ENCODE peak calls at places on chromosomes 11 and 22, in five cellular contexts. One of them, this sample, is unnamed.
A peak's percentile ranks its signal among the peaks of the same experiment; 100 is the strongest.

GRCh38 chr11:15707971-15708370 is 593.2 kb downstream of the INSC start:
- DNase-seq in H9: peak; percentile 36
- DNase-seq in IMR-90: peak; percentile 84
- DNase-seq in H1: no peak
- DNase-seq in mesenchymal stem cell: peak; percentile 66
- DNase-seq in this sample: no peak

GRCh38 chr11:72338741-72339140 is 94.8 kb upstream of the PHOX2A start:
- DNase-seq in IMR-90: peak; percentile 18
- DNase-seq in mesenchymal stem cell: no peak
- DNase-seq in H1: no peak
- DNase-seq in H9: no peak
- DNase-seq in this sample: no peak

GRCh38 chr11:62489204-62489603 is 57.4 kb downstream of the AHNAK start:
- DNase-seq in mesenchymal stem cell: no peak
- DNase-seq in H9: no peak
- DNase-seq in H1: no peak
- DNase-seq in IMR-90: peak; percentile 52
- DNase-seq in this sample: no peak

GRCh38 chr11:830295-831131 is 2.2 kb upstream of the CD151 start:
- DNase-seq in H9: peak; percentile 92
- DNase-seq in mesenchymal stem cell: peak; percentile 79
- DNase-seq in IMR-90: no peak
- DNase-seq in H1: no peak
- DNase-seq in this sample: no peak

GRCh38 chr11:342328-342727 is 21.7 kb upstream of the IFITM3 start:
- DNase-seq in IMR-90: no peak
- DNase-seq in mesenchymal stem cell: no peak
- DNase-seq in H9: no peak
- DNase-seq in H1: no peak
- DNase-seq in this sample: no peak

GRCh38 chr11:13880719-13881118 is 81.8 kb upstream of the SPON1 start:
- DNase-seq in H1: no peak
- DNase-seq in H9: no peak
- DNase-seq in IMR-90: no peak
- DNase-seq in mesenchymal stem cell: no peak
- DNase-seq in this sample: no peak

GRCh38 chr11:119251114-119251513 is 45.0 kb downstream of the CBL start:
- DNase-seq in H9: no peak
- DNase-seq in IMR-90: no peak
- DNase-seq in mesenchymal stem cell: no peak
- DNase-seq in H1: no peak
- DNase-seq in this sample: no peak

GRCh38 chr11:4118107-4118506 is 23.5 kb downstream of the RRM1 start:
- DNase-seq in IMR-90: peak; percentile 63
- DNase-seq in H1: no peak
- DNase-seq in mesenchymal stem cell: peak; percentile 21
- DNase-seq in H9: no peak
- DNase-seq in this sample: no peak

GRCh38 chr11:66467034-66467659 is 442 bp downstream of the PELI3 start:
- DNase-seq in H1: no peak
- DNase-seq in mesenchymal stem cell: peak; percentile 60
- DNase-seq in IMR-90: peak; percentile 15
- DNase-seq in H9: no peak
- DNase-seq in this sample: peak; percentile 33

GRCh38 chr11:130915556-130916237 is 582 bp downstream of the SNX19 start:
- DNase-seq in mesenchymal stem cell: no peak
- DNase-seq in IMR-90: no peak
- DNase-seq in H9: no peak
- DNase-seq in H1: no peak
- DNase-seq in this sample: no peak

GRCh38 chr11:68840661-68841653 is 759 bp downstream of the CPT1A start:
- DNase-seq in IMR-90: peak; percentile 31
- DNase-seq in H1: no peak
- DNase-seq in mesenchymal stem cell: peak; percentile 84
- DNase-seq in H9: no peak
- DNase-seq in this sample: no peak

GRCh38 chr11:4038973-4039372 is 55.6 kb upstream of the RRM1 start:
- DNase-seq in mesenchymal stem cell: peak; percentile 46
- DNase-seq in H9: no peak
- DNase-seq in H1: no peak
- DNase-seq in IMR-90: peak; percentile 71
- DNase-seq in this sample: no peak

GRCh38 chr11:623999-624704 is 603 bp downstream of the CDHR5 start:
- DNase-seq in IMR-90: no peak
- DNase-seq in mesenchymal stem cell: no peak
- DNase-seq in H1: no peak
- DNase-seq in H9: no peak
- DNase-seq in this sample: no peak

GRCh38 chr22:26709617-26710390 is 52.4 kb downstream of the MIAT start:
- DNase-seq in IMR-90: peak; percentile 76
- DNase-seq in mesenchymal stem cell: peak; percentile 66
- DNase-seq in H1: no peak
- DNase-seq in H9: no peak
- DNase-seq in this sample: no peak

GRCh38 chr11:10400856-10401255 is 54.2 kb upstream of the AMPD3 start:
- DNase-seq in H9: no peak
- DNase-seq in IMR-90: peak; percentile 21
- DNase-seq in mesenchymal stem cell: no peak
- DNase-seq in H1: no peak
- DNase-seq in this sample: no peak

GRCh38 chr22:46082633-46083032 is 67.7 kb upstream of the PPARA start:
- DNase-seq in H1: no peak
- DNase-seq in H9: no peak
- DNase-seq in IMR-90: no peak
- DNase-seq in mesenchymal stem cell: no peak
- DNase-seq in this sample: no peak

GRCh38 chr11:96567193-96567592 is 177.4 kb downstream of the JRKL start:
- DNase-seq in H1: no peak
- DNase-seq in mesenchymal stem cell: peak; percentile 10
- DNase-seq in H9: no peak
- DNase-seq in IMR-90: no peak
- DNase-seq in this sample: no peak

GRCh38 chr11:106961518-106961917 is 56.8 kb downstream of the GUCY1A2 start:
- DNase-seq in mesenchymal stem cell: peak; percentile 80
- DNase-seq in H9: no peak
- DNase-seq in H1: no peak
- DNase-seq in IMR-90: peak; percentile 72
- DNase-seq in this sample: no peak

GRCh38 chr22:30309981-30310672 is 16.6 kb downstream of the TBC1D10A start:
- DNase-seq in mesenchymal stem cell: peak; percentile 89
- DNase-seq in H9: no peak
- DNase-seq in IMR-90: peak; percentile 72
- DNase-seq in H1: no peak
- DNase-seq in this sample: no peak

GRCh38 chr11:33063326-33063775 is 24.0 kb downstream of the TCP11L1 start:
- DNase-seq in IMR-90: peak; percentile 77
- DNase-seq in H1: no peak
- DNase-seq in H9: no peak
- DNase-seq in mesenchymal stem cell: no peak
- DNase-seq in this sample: no peak

GRCh38 chr11:75406338-75406777 is 7.0 kb downstream of the RPS3 start:
- DNase-seq in IMR-90: peak; percentile 87
- DNase-seq in H1: no peak
- DNase-seq in H9: no peak
- DNase-seq in mesenchymal stem cell: no peak
- DNase-seq in this sample: no peak

DNA sequence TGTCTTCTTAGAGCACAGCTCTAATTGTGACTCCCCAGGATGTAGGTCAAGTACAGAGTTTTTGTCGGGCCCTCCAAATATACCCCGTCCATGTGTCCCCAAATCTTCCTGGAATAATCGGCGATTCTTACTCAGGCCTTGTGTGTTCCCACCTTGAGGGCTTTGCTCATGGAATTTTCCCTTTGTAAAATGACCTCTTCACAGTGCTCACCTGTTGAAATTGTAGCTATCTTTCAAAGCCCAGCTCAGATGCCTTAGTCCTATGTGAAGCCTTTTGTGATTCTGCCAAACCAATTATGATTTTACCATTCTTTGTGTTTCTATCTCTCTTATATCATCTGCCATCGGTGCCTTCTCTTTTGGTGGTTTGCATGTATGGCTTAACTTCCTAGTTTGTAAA is 30.1 kb upstream of the RAG2 start:
- DNase-seq in H1: no peak
- DNase-seq in IMR-90: no peak
- DNase-seq in mesenchymal stem cell: no peak
- DNase-seq in H9: no peak
- DNase-seq in this sample: no peak
- H3K14ac ChIP-seq in H1: no peak overlapping the region
- H3K14ac ChIP-seq in IMR-90: no peak overlapping the region
- H3K14ac ChIP-seq in mesenchymal stem cell: no peak overlapping the region
- H3K14ac ChIP-seq in H9: no peak overlapping the region
- H3K14ac ChIP-seq in this sample: no peak overlapping the region

GRCh38 chr11:61361686-61362541 is at the start of the genes CYB561A3 and TMEM138:
- DNase-seq in IMR-90: peak; percentile 92
- DNase-seq in H9: peak; percentile 90
- DNase-seq in mesenchymal stem cell: peak; percentile 96
- DNase-seq in H1: peak; percentile 78
- DNase-seq in this sample: peak; percentile 87

GRCh38 chr11:61362542-61362875 is 335 bp downstream of the TMEM138 start:
- DNase-seq in IMR-90: peak; percentile 65
- DNase-seq in H1: no peak
- DNase-seq in mesenchymal stem cell: peak; percentile 71
- DNase-seq in H9: no peak
- DNase-seq in this sample: no peak

GRCh38 chr11:61359541-61359940 is 2.1 kb downstream of the CYB561A3 start:
- DNase-seq in mesenchymal stem cell: no peak
- DNase-seq in H1: no peak
- DNase-seq in H9: no peak
- DNase-seq in IMR-90: no peak
- DNase-seq in this sample: no peak

GRCh38 chr11:61358566-61358965 is 3.1 kb downstream of the CYB561A3 start:
- DNase-seq in H1: no peak
- DNase-seq in IMR-90: no peak
- DNase-seq in H9: no peak
- DNase-seq in mesenchymal stem cell: no peak
- DNase-seq in this sample: no peak

GRCh38 chr11:61361237-61361636 is 445 bp downstream of the CYB561A3 start:
- DNase-seq in H1: no peak
- DNase-seq in mesenchymal stem cell: no peak
- DNase-seq in H9: no peak
- DNase-seq in IMR-90: no peak
- DNase-seq in this sample: no peak
- H3K18ac ChIP-seq in H1: peak overlapping the region; percentile 73
- H3K18ac ChIP-seq in mesenchymal stem cell: no peak overlapping the region
- H3K18ac ChIP-seq in H9: no peak overlapping the region
- H3K18ac ChIP-seq in IMR-90: peak overlapping the region; percentile 13
- H3K18ac ChIP-seq in this sample: peak overlapping the region; percentile 100

GRCh38 chr11:122517403-122518379 is 137.8 kb upstream of the UBASH3B start:
- DNase-seq in H9: no peak
- DNase-seq in mesenchymal stem cell: no peak
- DNase-seq in IMR-90: no peak
- DNase-seq in H1: no peak
- DNase-seq in this sample: no peak
- H2BK15ac ChIP-seq in H9: no peak overlapping the region
- H2BK15ac ChIP-seq in mesenchymal stem cell: no peak overlapping the region
- H2BK15ac ChIP-seq in IMR-90: no peak overlapping the region
- H2BK15ac ChIP-seq in H1: no peak overlapping the region
- H2BK15ac ChIP-seq in this sample: no peak overlapping the region

GRCh38 chr11:46697723-46698122 is 2.7 kb downstream of the ARHGAP1 start:
- DNase-seq in IMR-90: no peak
- DNase-seq in H9: no peak
- DNase-seq in H1: no peak
- DNase-seq in mesenchymal stem cell: no peak
- DNase-seq in this sample: no peak

GRCh38 chr11:46694607-46695006 is 5.8 kb downstream of the ARHGAP1 start:
- DNase-seq in mesenchymal stem cell: no peak
- DNase-seq in H9: no peak
- DNase-seq in H1: no peak
- DNase-seq in IMR-90: no peak
- DNase-seq in this sample: no peak

GRCh38 chr11:46697303-46697702 is 3.1 kb downstream of the ARHGAP1 start:
- DNase-seq in H9: no peak
- DNase-seq in IMR-90: no peak
- DNase-seq in mesenchymal stem cell: peak; percentile 30
- DNase-seq in H1: no peak
- DNase-seq in this sample: no peak

GRCh38 chr11:46695345-46696211 is 4.8 kb downstream of the ARHGAP1 start:
- DNase-seq in H1: no peak
- DNase-seq in IMR-90: no peak
- DNase-seq in mesenchymal stem cell: no peak
- DNase-seq in H9: no peak
- DNase-seq in this sample: no peak

GRCh38 chr11:46696212-46696558 is 4.2 kb downstream of the ARHGAP1 start:
- DNase-seq in H9: no peak
- DNase-seq in IMR-90: no peak
- DNase-seq in mesenchymal stem cell: no peak
- DNase-seq in H1: no peak
- DNase-seq in this sample: no peak
- H3K14ac ChIP-seq in H9: no peak overlapping the region
- H3K14ac ChIP-seq in IMR-90: no peak overlapping the region
- H3K14ac ChIP-seq in mesenchymal stem cell: no peak overlapping the region
- H3K14ac ChIP-seq in H1: no peak overlapping the region
- H3K14ac ChIP-seq in this sample: no peak overlapping the region